ENCODE peak calls at places on chromosomes 3 and 15, in five cellular contexts. N is Peyer's patch, W is lower leg skin, P is A549, F is HCT116. U is an unnamed sample.
A peak's percentile ranks its signal among the peaks of the same experiment; 100 is the strongest.

GRCh38 chr3:191330309-191330712 is at the start of gene UTS2B:
- DNase-seq in N (no peak), W (no peak), P (no peak), F (peak; percentile 39), U (no peak)

GRCh38 chr3:58642846-58643245 is 23.7 kb downstream of the FAM3D start:
- DNase-seq in N (no peak), W (no peak), P (no peak), F (no peak), U (no peak)

GRCh38 chr15:93179072-93179471 is 90.1 kb upstream of the RGMA start:
- DNase-seq in N (no peak), W (peak; percentile 86), P (no peak), F (no peak), U (no peak)

GRCh38 chr3:179116816-179117215 is 31.3 kb upstream of the PIK3CA start:
- DNase-seq in N (no peak), W (no peak), P (no peak), F (no peak), U (no peak)

GRCh38 chr15:60744826-60745225 is 265.9 kb upstream of the ICE2 start:
- DNase-seq in N (no peak), W (no peak), P (no peak), F (no peak), U (no peak)

GRCh38 chr15:60004019-60004845 is at the start of gene FOXB1:
- DNase-seq in N (no peak), W (no peak), P (no peak), F (no peak), U (no peak)

GRCh38 chr15:38002883-38003477 is 68.5 kb downstream of the TMCO5A start:
- DNase-seq in N (no peak), W (no peak), P (no peak), F (peak; percentile 61), U (no peak)

GRCh38 chr3:3648961-3649360 is 150.3 kb upstream of the LRRN1 start:
- DNase-seq in N (no peak), W (no peak), P (no peak), F (no peak), U (no peak)

GRCh38 chr3:15064299-15064834 is 748 bp downstream of the MRPS25 start:
- DNase-seq in N (no peak), W (no peak), P (no peak), F (no peak), U (no peak)

GRCh38 chr3:189272500-189273119 is 100.8 kb downstream of the TPRG1 start:
- DNase-seq in N (no peak), W (no peak), P (peak; percentile 3), F (no peak), U (no peak)

GRCh38 chr3:106566277-106566676 is 697.5 kb upstream of the CBLB start:
- DNase-seq in N (no peak), W (no peak), P (no peak), F (no peak), U (peak; percentile 2)

GRCh38 chr15:67744331-67745058 is 80.8 kb upstream of the SKOR1 start:
- DNase-seq in N (no peak), W (no peak), P (no peak), F (no peak), U (no peak)

GRCh38 chr15:98671060-98672008 is 23.0 kb downstream of the IGF1R start:
- DNase-seq in N (no peak), W (no peak), P (no peak), F (no peak), U (no peak)

GRCh38 chr3:14491396-14492190 is 48.5 kb downstream of the GRIP2 start:
- DNase-seq in N (no peak), W (no peak), P (no peak), F (no peak), U (no peak)

GRCh38 chr3:10527295-10528016 is 22.1 kb upstream of the ATP2B2 start:
- DNase-seq in N (peak; percentile 6), W (peak; percentile 84), P (no peak), F (no peak), U (no peak)

GRCh38 chr15:56532766-56533455 is 68.0 kb upstream of the MNS1 start:
- DNase-seq in N (no peak), W (no peak), P (no peak), F (no peak), U (no peak)

GRCh38 chr3:13256845-13257244 is 163.3 kb downstream of the NUP210 start:
- DNase-seq in N (no peak), W (no peak), P (no peak), F (no peak), U (no peak)

GRCh38 chr15:43168192-43169107 is 16.8 kb upstream of the CCNDBP1 start:
- DNase-seq in N (no peak), W (no peak), P (no peak), F (no peak), U (no peak)

GRCh38 chr15:36643551-36643950 is 64.1 kb downstream of the CDIN1 start:
- DNase-seq in N (no peak), W (no peak), P (peak; percentile 5), F (peak; percentile 18), U (no peak)

GRCh38 chr3:143627336-143627735 is 220.9 kb downstream of the SLC9A9 start:
- DNase-seq in N (no peak), W (no peak), P (no peak), F (no peak), U (no peak)

GRCh38 chr15:92159906-92160841 is 233.5 kb upstream of the ST8SIA2 start:
- DNase-seq in N (no peak), W (no peak), P (no peak), F (no peak), U (no peak)

GRCh38 chr15:70206668-70207067 is 109.0 kb upstream of the TLE3 start:
- DNase-seq in N (no peak), W (peak; percentile 9), P (no peak), F (no peak), U (no peak)

DNA sequence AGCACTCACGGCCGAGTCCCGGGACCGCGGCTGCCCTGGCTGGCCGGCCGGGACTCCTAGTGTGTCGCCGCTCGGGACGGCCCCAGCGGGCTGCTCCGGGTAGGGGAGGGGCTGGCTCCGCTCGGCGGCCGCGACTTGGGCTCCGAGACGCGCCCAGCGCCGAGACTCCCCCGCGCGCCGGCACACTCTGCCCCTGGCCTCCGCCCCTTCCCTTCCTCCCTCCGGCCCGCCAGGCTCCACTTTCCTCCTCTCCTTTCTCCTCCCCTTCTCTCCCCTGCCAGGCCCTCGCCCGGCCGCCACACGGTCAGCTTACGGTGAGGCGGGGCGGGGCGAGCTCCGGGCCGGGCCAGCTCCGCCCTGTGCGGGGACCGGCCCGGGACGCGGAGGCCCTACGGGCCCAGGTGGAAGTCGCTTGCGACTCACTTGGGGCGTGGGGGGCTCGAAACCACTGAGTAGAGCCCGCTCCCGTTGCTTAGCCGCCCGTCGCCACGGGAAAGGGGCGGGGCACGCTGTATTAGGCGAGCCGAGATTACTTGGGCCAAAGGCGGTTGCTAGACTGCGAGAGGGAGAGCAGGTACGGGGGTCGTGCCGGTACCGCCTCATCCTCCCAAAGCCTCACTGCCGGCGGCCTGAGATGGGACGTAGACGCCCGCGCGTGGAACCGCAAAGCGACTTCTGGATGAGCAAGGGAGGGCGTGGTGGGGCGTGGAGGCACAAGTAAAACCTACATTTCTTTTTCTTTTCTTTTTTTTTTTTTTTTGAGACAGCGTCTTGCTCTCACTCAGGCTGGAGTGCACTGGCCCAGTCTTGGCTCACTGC is at the start of gene ITGB5:
- DNase-seq in N (no peak), W (peak; percentile 96), P (peak; percentile 53), F (peak; percentile 29), U (peak; percentile 59)
- TF ChIP-seq POLR2A in N (peak; percentile 68), W (peak; percentile 8), P (peak; percentile 68), F (peak; percentile 15), U (no peak)

GRCh38 chr3:123800352-123800682 is 83.8 kb downstream of the MYLK start:
- DNase-seq in N (no peak), W (peak; percentile 43), P (no peak), F (no peak), U (no peak)

GRCh38 chr3:123798540-123798939 is 85.6 kb downstream of the MYLK start:
- DNase-seq in N (no peak), W (no peak), P (no peak), F (no peak), U (no peak)

GRCh38 chr3:123801474-123801873 is 82.7 kb downstream of the MYLK start:
- DNase-seq in N (no peak), W (no peak), P (no peak), F (no peak), U (no peak)

GRCh38 chr3:123802007-123802630 is 82.0 kb downstream of the MYLK start:
- DNase-seq in N (no peak), W (peak; percentile 70), P (no peak), F (no peak), U (no peak)

DNA sequence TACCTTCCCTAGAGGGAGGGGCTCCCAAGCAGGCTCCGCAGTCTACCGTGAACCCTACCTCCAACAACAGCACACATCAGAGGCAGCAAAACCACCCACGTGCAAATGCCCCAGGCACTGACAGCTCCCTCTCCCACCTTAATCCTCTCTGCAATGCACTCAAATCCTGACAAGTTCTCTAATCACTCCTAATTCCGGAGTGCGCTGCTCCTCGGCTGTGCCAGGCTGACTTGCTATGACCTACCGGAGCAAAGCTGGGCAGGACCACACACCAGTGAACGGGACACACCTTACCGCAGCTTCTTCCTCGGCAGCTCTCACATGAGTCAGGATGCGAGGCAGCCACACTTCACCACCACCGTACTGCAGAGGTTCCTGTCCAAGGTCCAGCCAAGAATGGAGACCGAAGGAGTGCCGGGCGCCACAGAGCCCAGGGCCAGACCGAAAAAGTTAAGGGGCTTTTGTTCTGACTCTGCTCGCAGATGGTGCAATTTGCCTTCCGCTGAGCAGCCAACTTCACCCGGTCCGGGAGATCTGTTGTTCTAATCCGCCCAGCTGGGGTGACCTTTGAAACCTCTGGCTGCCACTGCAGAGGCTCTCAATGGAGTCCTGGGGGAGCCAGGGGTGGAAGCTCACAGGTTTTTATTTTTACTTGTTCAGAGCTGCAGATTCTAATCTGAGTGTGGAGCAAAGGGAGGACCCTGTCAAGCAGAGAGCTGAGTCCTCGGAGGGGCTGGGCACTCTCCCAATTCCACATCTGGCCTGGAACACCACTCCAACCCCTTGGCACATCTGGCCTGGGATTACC is 84.4 kb downstream of the MYLK start:
- DNase-seq in N (no peak), W (peak; percentile 83), P (peak; percentile 38), F (no peak), U (no peak)
- TF ChIP-seq POLR2A in N (peak; percentile 30), W (no peak), P (no peak), F (no peak), U (no peak)

GRCh38 chr15:90530250-90531051 is 728 bp downstream of the CRTC3 start:
- DNase-seq in N (peak; percentile 56), W (peak; percentile 93), P (peak; percentile 69), F (no peak), U (peak; percentile 73)
- TF ChIP-seq POLR2A in N (no peak), W (no peak), P (no peak), F (no peak), U (no peak)

GRCh38 chr3:108132727-108133373 is 42.0 kb upstream of the CD47 start:
- DNase-seq in N (no peak), W (no peak), P (peak; percentile 13), F (peak; percentile 39), U (no peak)

GRCh38 chr3:108136888-108137814 is 46.3 kb upstream of the CD47 start:
- DNase-seq in N (no peak), W (no peak), P (no peak), F (no peak), U (no peak)

GRCh38 chr3:108131795-108132134 is 40.9 kb upstream of the CD47 start:
- DNase-seq in N (no peak), W (no peak), P (no peak), F (no peak), U (no peak)

GRCh38 chr3:108133858-108134554 is 43.2 kb upstream of the CD47 start:
- DNase-seq in N (no peak), W (no peak), P (no peak), F (no peak), U (no peak)

DNA sequence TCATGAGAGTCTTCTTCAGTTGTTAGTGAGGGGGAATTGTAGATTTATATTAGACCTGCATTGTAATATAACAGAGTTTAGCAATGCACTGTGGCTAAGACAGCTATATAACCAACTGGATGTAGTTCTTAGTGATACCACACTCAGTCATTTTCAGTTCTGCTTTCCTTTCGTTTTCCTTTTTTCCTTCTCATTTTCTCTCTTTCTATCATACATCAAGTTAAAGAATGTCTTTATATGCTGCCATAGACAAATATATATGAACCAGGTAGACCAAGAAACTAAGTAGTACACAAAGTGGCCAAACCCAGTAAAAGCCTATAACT is 43.7 kb upstream of the CD47 start:
- DNase-seq in N (no peak), W (no peak), P (no peak), F (no peak), U (no peak)
- TF ChIP-seq POLR2A in N (no peak), W (no peak), P (no peak), F (no peak), U (no peak)